ENCODE peak calls at places on chromosomes 4 and X, in four cellular contexts. K, A, J and B are unnamed samples.

GRCh38 chr4:2397596-2398379 is 20.7 kb downstream of the ZFYVE28 start:
- DNase-seq in J (no peak), K (no peak), A (no peak), B (no peak)

GRCh38 chr4:6093671-6094070 is 75.4 kb upstream of the C4orf50 start:
- DNase-seq in K (no peak), J (no peak), A (no peak), B (no peak)

GRCh38 chr4:113943863-113944262 is 35.6 kb downstream of the ARSJ start:
- DNase-seq in K (no peak), J (no peak), A (no peak), B (no peak)

GRCh38 chr4:17758459-17758858 is 23.0 kb downstream of the FAM184B start:
- DNase-seq in J (no peak), K (no peak), A (no peak), B (no peak)

GRCh38 chrX:144275403-144275802 is 391.5 kb downstream of the UBE2NL start:
- DNase-seq in J (no peak), K (no peak), A (no peak), B (no peak)

GRCh38 chrX:51847463-51847862 is 46.0 kb upstream of the MAGED1 start:
- DNase-seq in K (no peak), A (peak; percentile 12), J (no peak), B (no peak)

GRCh38 chrX:67290489-67291220 is 253.2 kb upstream of the AR start:
- DNase-seq in J (no peak), K (no peak), A (no peak), B (no peak)

GRCh38 chr4:186881521-186882220 is 158.0 kb upstream of the FAT1 start:
- DNase-seq in A (no peak), J (no peak), K (no peak), B (no peak)

GRCh38 chrX:6159468-6159867 is 69.2 kb downstream of the NLGN4X start:
- DNase-seq in J (no peak), K (no peak), A (no peak), B (no peak)

GRCh38 chr4:136863756-136864155 is 668.5 kb downstream of the PCDH18 start:
- DNase-seq in K (no peak), J (no peak), A (no peak), B (no peak)

GRCh38 chr4:159024266-159024665 is 78.6 kb upstream of the RAPGEF2 start:
- DNase-seq in K (no peak), A (no peak), J (no peak), B (no peak)

GRCh38 chr4:65865489-65865888 is 195.2 kb upstream of the EPHA5 start:
- DNase-seq in K (no peak), A (no peak), J (peak; percentile 13), B (no peak)

GRCh38 chr4:161714022-161714751 is 449.6 kb downstream of the FSTL5 start:
- DNase-seq in K (no peak), J (no peak), A (no peak), B (no peak)

GRCh38 chrX:108070891-108071290 is 20.5 kb downstream of the PSMD10 start:
- DNase-seq in J (no peak), A (no peak), K (no peak), B (no peak)

GRCh38 chr4:1792832-1793495 is at the start of gene FGFR3:
- DNase-seq in K (peak; percentile 54), A (peak; percentile 78), J (peak; percentile 48), B (peak; percentile 98)

GRCh38 chrX:136909119-136909705 is 28.7 kb upstream of the RBMX start:
- DNase-seq in J (peak; percentile 26), K (peak; percentile 87), A (peak; percentile 72), B (peak; percentile 90)

GRCh38 chr4:1512738-1513660 is 106.8 kb upstream of the NKX1-1 start:
- DNase-seq in J (peak; percentile 16), A (peak; percentile 78), K (peak; percentile 25), B (peak; percentile 84)

GRCh38 chr4:101678180-101678579 is 112.3 kb upstream of the BANK1 start:
- DNase-seq in K (no peak), J (no peak), A (no peak), B (no peak)

GRCh38 chr4:90293320-90293719 is 166.1 kb downstream of the CCSER1 start:
- DNase-seq in J (no peak), A (no peak), K (no peak), B (no peak)

GRCh38 chr4:44553143-44553542 is 98.3 kb downstream of the YIPF7 start:
- DNase-seq in J (no peak), A (no peak), K (no peak), B (no peak)

GRCh38 chr4:138188406-138189084 is 53.6 kb downstream of the SLC7A11 start:
- DNase-seq in A (no peak), K (no peak), J (no peak), B (no peak)

GRCh38 chr4:33088713-33089112 is 2368.5 kb downstream of the PCDH7 start:
- DNase-seq in K (no peak), J (no peak), A (no peak), B (no peak)

GRCh38 chr4:123120473-123120872 is 198.1 kb upstream of the NUDT6 start:
- DNase-seq in A (no peak), J (no peak), K (no peak), B (no peak)

GRCh38 chr4:87011340-87012034 is 76.7 kb downstream of the AFF1 start:
- DNase-seq in A (no peak), K (peak; percentile 49), J (no peak), B (no peak)

GRCh38 chr4:118911162-118911791 is 22.6 kb downstream of the SYNPO2 start:
- DNase-seq in K (no peak), A (no peak), J (no peak), B (no peak)

GRCh38 chr4:158996669-158997074 is 106.2 kb upstream of the RAPGEF2 start:
- DNase-seq in K (peak; percentile 49), J (no peak), A (no peak), B (no peak)

GRCh38 chrX:24147165-24147564 is 2.4 kb upstream of the ZFX start:
- DNase-seq in J (no peak), A (no peak), K (no peak), B (no peak)

GRCh38 chr4:176261481-176261880 is 7.5 kb downstream of the ASB5 start:
- DNase-seq in A (no peak), J (no peak), K (no peak), B (no peak)

GRCh38 chr4:107423677-107424405 is 296.2 kb downstream of the PAPSS1 start:
- DNase-seq in A (no peak), J (no peak), K (no peak), B (no peak)

GRCh38 chr4:109424093-109424818 is 9.4 kb upstream of the SEC24B start:
- DNase-seq in J (no peak), A (no peak), K (no peak), B (peak; percentile 20)

DNA sequence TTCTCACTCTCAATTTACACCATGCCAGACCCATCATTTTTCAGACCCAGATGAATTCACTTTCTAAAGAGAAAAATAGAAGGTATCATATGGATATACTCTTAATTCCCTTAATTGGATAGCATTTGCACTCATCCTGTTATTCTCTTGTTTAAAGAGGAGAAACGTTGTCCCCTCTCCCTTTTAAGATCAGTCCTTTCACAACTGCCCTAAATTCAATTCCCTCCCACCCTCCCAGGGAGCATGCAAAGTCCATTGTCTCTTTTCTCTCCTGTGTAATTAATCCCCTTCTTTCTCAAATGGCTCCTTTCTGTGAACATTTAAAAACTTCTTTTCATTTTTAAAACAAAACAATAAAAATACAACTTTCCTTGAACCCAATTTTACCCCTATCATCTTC is 124.7 kb upstream of the TLL1 start:
- DNase-seq in A (no peak), K (no peak), J (no peak), B (no peak)
- TF ChIP-seq HMGXB4 in A (no peak), K (no peak), J (no peak), B (no peak)

DNA sequence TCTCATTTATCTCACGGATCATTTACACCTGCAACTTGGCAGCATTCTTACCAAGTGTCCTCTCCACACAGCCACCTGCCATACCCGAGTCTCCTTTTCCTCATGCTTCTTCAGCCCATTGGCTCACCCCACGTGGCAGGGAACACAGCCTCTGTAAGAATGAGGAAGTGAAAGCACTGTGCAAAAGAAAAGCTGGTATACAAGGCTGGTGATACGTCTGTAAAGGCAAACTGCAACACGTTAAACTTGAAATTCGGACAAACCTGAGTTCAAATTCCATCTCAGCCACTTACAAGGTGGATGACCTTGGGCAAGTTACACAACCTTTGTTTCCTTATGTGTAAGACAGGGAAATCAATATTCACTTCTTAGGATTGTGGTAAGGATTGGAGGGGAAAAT is 164.0 kb upstream of the RASGEF1B start:
- DNase-seq in K (no peak), J (no peak), A (no peak), B (peak; percentile 5)
- TF ChIP-seq HMGXB4 in K (no peak), J (no peak), A (no peak), B (no peak)

GRCh38 chrX:3820170-3820569 is 106.7 kb upstream of the PRKX start:
- DNase-seq in A (no peak), J (no peak), K (no peak), B (no peak)
- TF ChIP-seq HMGXB4 in A (no peak), J (no peak), K (no peak), B (no peak)

DNA sequence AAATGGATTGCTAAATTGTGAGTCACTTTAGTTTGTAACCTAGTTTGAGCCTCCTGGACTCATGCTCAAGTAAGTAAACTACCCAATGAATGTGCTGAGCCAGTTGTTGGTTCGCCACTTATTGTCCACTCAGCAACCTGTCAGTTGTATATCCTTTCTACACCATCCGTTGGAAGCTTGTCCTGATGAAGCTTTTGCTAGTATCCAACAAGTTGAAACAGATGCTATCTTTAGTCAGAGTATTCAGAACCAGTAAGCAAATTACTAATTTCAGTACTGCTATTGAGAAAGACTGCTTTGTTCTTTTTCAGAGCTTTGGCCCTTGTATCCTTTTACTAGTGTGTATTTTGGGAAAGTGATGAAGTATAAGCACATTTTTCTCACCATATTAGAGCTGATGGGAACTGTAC is 4.3 kb upstream of the NAA15 start:
- DNase-seq in A (no peak), K (no peak), J (peak; percentile 13), B (no peak)
- TF ChIP-seq HMGXB4 in A (no peak), K (no peak), J (no peak), B (no peak)

DNA sequence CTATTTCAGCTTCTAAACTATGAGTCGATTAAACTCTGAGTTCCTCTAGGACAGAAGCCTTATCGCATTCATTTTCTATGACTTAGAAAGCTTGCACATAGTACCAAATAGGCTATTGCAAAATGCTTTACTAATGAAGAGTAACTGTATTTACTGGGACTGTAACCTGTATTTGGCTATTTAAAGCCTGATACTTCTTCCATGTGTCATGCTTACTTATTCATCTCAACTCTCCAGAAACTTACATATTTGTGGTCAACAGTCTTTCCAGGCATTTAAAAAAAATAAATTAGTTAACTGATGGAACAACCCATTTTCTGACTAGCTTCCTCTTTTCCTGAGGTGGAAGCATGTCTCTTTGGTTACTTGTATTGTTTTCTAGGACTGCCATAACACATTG is 467.9 kb downstream of the PCDH11X start:
- DNase-seq in K (no peak), J (no peak), A (no peak), B (no peak)
- TF ChIP-seq HMGXB4 in K (no peak), J (no peak), A (no peak), B (no peak)